ENCODE peak calls at places on chromosomes 6 and 20, in five cellular contexts. One of them, this sample, is unnamed. For H3K27me3, the result is how much of the 10 kb centered on the place peaks cover.

GRCh38 chr6:156017838-156018237 is 562.2 kb upstream of the NOX3 start:
- DNase-seq in tibial artery: no peak
- DNase-seq in fibroblast of lung: no peak
- DNase-seq in dorsolateral prefrontal cortex: no peak
- DNase-seq in endodermal cell: no peak
- DNase-seq in this sample: peak

GRCh38 chr20:44395183-44395962 is 39.9 kb downstream of the HNF4A start:
- DNase-seq in dorsolateral prefrontal cortex: no peak
- DNase-seq in endodermal cell: peak
- DNase-seq in tibial artery: no peak
- DNase-seq in fibroblast of lung: no peak
- DNase-seq in this sample: no peak

GRCh38 chr20:10876558-10876957 is 202.8 kb upstream of the JAG1 start:
- DNase-seq in tibial artery: no peak
- DNase-seq in dorsolateral prefrontal cortex: no peak
- DNase-seq in fibroblast of lung: peak
- DNase-seq in endodermal cell: no peak
- DNase-seq in this sample: no peak

GRCh38 chr20:48178607-48179006 is 393.3 kb upstream of the SULF2 start:
- DNase-seq in endodermal cell: no peak
- DNase-seq in dorsolateral prefrontal cortex: no peak
- DNase-seq in fibroblast of lung: no peak
- DNase-seq in tibial artery: no peak
- DNase-seq in this sample: no peak

GRCh38 chr6:74755196-74755595 is 450.7 kb downstream of the COL12A1 start:
- DNase-seq in fibroblast of lung: no peak
- DNase-seq in endodermal cell: peak
- DNase-seq in tibial artery: no peak
- DNase-seq in dorsolateral prefrontal cortex: no peak
- DNase-seq in this sample: no peak

GRCh38 chr6:131519670-131520436 is 53.2 kb upstream of the ARG1 start:
- DNase-seq in dorsolateral prefrontal cortex: no peak
- DNase-seq in fibroblast of lung: peak
- DNase-seq in tibial artery: no peak
- DNase-seq in endodermal cell: peak
- DNase-seq in this sample: peak

GRCh38 chr6:110328231-110328630 is 29.9 kb downstream of the METTL24 start:
- DNase-seq in dorsolateral prefrontal cortex: no peak
- DNase-seq in fibroblast of lung: peak
- DNase-seq in tibial artery: no peak
- DNase-seq in endodermal cell: no peak
- DNase-seq in this sample: no peak

GRCh38 chr20:24093666-24094065 is 105.1 kb upstream of the GGTLC1 start:
- DNase-seq in fibroblast of lung: no peak
- DNase-seq in dorsolateral prefrontal cortex: no peak
- DNase-seq in endodermal cell: no peak
- DNase-seq in tibial artery: no peak
- DNase-seq in this sample: no peak

GRCh38 chr6:143064996-143065683 is 4.5 kb downstream of the AIG1 start:
- DNase-seq in fibroblast of lung: no peak
- DNase-seq in dorsolateral prefrontal cortex: no peak
- DNase-seq in tibial artery: no peak
- DNase-seq in endodermal cell: no peak
- DNase-seq in this sample: peak

GRCh38 chr6:29627762-29628418 is 5.1 kb downstream of the GABBR1 start:
- DNase-seq in fibroblast of lung: peak
- DNase-seq in dorsolateral prefrontal cortex: peak
- DNase-seq in endodermal cell: peak
- DNase-seq in tibial artery: peak
- DNase-seq in this sample: no peak

GRCh38 chr6:13615802-13616140 is 636 bp downstream of the NOL7 start:
- DNase-seq in dorsolateral prefrontal cortex: peak
- DNase-seq in endodermal cell: peak
- DNase-seq in fibroblast of lung: peak
- DNase-seq in tibial artery: peak
- DNase-seq in this sample: no peak

GRCh38 chr20:59994697-59995122 is 36.5 kb downstream of the CDH26 start:
- DNase-seq in endodermal cell: peak
- DNase-seq in tibial artery: no peak
- DNase-seq in fibroblast of lung: peak
- DNase-seq in dorsolateral prefrontal cortex: no peak
- DNase-seq in this sample: peak

GRCh38 chr6:144150673-144151009 is 324 bp downstream of the STX11 start:
- DNase-seq in endodermal cell: peak
- DNase-seq in dorsolateral prefrontal cortex: no peak
- DNase-seq in fibroblast of lung: peak
- DNase-seq in tibial artery: no peak
- DNase-seq in this sample: no peak
- TF ChIP-seq CTCF in endodermal cell: peak
- TF ChIP-seq CTCF in dorsolateral prefrontal cortex: peak
- TF ChIP-seq CTCF in fibroblast of lung: peak
- TF ChIP-seq CTCF in tibial artery: peak
- TF ChIP-seq CTCF in this sample: no peak

GRCh38 chr20:25223179-25223661 is 24.7 kb upstream of the PYGB start:
- DNase-seq in fibroblast of lung: peak
- DNase-seq in endodermal cell: peak
- DNase-seq in tibial artery: peak
- DNase-seq in dorsolateral prefrontal cortex: no peak
- DNase-seq in this sample: peak

GRCh38 chr20:25223765-25224720 is 23.8 kb upstream of the PYGB start:
- DNase-seq in tibial artery: peak
- DNase-seq in fibroblast of lung: no peak
- DNase-seq in dorsolateral prefrontal cortex: no peak
- DNase-seq in endodermal cell: peak
- DNase-seq in this sample: no peak

GRCh38 chr20:25221592-25222460 is 26.1 kb upstream of the PYGB start:
- DNase-seq in dorsolateral prefrontal cortex: no peak
- DNase-seq in endodermal cell: peak
- DNase-seq in tibial artery: peak
- DNase-seq in fibroblast of lung: no peak
- DNase-seq in this sample: no peak

GRCh38 chr20:25220810-25221591 is 25.5 kb downstream of the ENTPD6 start:
- DNase-seq in dorsolateral prefrontal cortex: peak
- DNase-seq in tibial artery: peak
- DNase-seq in fibroblast of lung: no peak
- DNase-seq in endodermal cell: peak
- DNase-seq in this sample: no peak

GRCh38 chr20:25222461-25223178 is 25.3 kb upstream of the PYGB start:
- DNase-seq in endodermal cell: peak
- DNase-seq in dorsolateral prefrontal cortex: no peak
- DNase-seq in fibroblast of lung: no peak
- DNase-seq in tibial artery: peak
- DNase-seq in this sample: no peak
- H3K27ac ChIP-seq in endodermal cell: peak
- H3K27ac ChIP-seq in dorsolateral prefrontal cortex: peak
- H3K27ac ChIP-seq in fibroblast of lung: peak
- H3K27ac ChIP-seq in tibial artery: peak
- H3K27ac ChIP-seq in this sample: no peak

GRCh38 chr6:107801195-107801594 is 22.9 kb downstream of the SCML4 start:
- DNase-seq in dorsolateral prefrontal cortex: no peak
- DNase-seq in endodermal cell: peak
- DNase-seq in tibial artery: no peak
- DNase-seq in fibroblast of lung: no peak
- DNase-seq in this sample: no peak

GRCh38 chr6:107805504-107805903 is 18.6 kb downstream of the SCML4 start:
- DNase-seq in endodermal cell: peak
- DNase-seq in dorsolateral prefrontal cortex: no peak
- DNase-seq in fibroblast of lung: no peak
- DNase-seq in tibial artery: no peak
- DNase-seq in this sample: no peak

GRCh38 chr6:107803957-107804356 is 20.2 kb downstream of the SCML4 start:
- DNase-seq in tibial artery: no peak
- DNase-seq in dorsolateral prefrontal cortex: no peak
- DNase-seq in fibroblast of lung: no peak
- DNase-seq in endodermal cell: peak
- DNase-seq in this sample: no peak

GRCh38 chr6:107794771-107795170 is 29.3 kb downstream of the SCML4 start:
- DNase-seq in fibroblast of lung: no peak
- DNase-seq in dorsolateral prefrontal cortex: no peak
- DNase-seq in tibial artery: no peak
- DNase-seq in endodermal cell: peak
- DNase-seq in this sample: no peak

GRCh38 chr6:107800564-107801164 is 23.4 kb downstream of the SCML4 start:
- DNase-seq in tibial artery: no peak
- DNase-seq in fibroblast of lung: peak
- DNase-seq in endodermal cell: peak
- DNase-seq in dorsolateral prefrontal cortex: no peak
- DNase-seq in this sample: peak
- H3K27me3 ChIP-seq in tibial artery: under half
- H3K27me3 ChIP-seq in fibroblast of lung: under half
- H3K27me3 ChIP-seq in endodermal cell: under half
- H3K27me3 ChIP-seq in dorsolateral prefrontal cortex: under half
- H3K27me3 ChIP-seq in this sample: half or more

GRCh38 chr6:116974942-116975341 is 97.9 kb downstream of the RFX6 start:
- DNase-seq in fibroblast of lung: no peak
- DNase-seq in tibial artery: no peak
- DNase-seq in endodermal cell: no peak
- DNase-seq in dorsolateral prefrontal cortex: no peak
- DNase-seq in this sample: no peak

GRCh38 chr6:116983375-116983774 is 106.3 kb downstream of the RFX6 start:
- DNase-seq in endodermal cell: no peak
- DNase-seq in tibial artery: no peak
- DNase-seq in dorsolateral prefrontal cortex: no peak
- DNase-seq in fibroblast of lung: no peak
- DNase-seq in this sample: no peak

GRCh38 chr6:116982401-116982800 is 105.4 kb downstream of the RFX6 start:
- DNase-seq in fibroblast of lung: no peak
- DNase-seq in dorsolateral prefrontal cortex: no peak
- DNase-seq in tibial artery: no peak
- DNase-seq in endodermal cell: no peak
- DNase-seq in this sample: no peak

GRCh38 chr6:116975600-116975999 is 98.6 kb downstream of the RFX6 start:
- DNase-seq in tibial artery: no peak
- DNase-seq in endodermal cell: no peak
- DNase-seq in dorsolateral prefrontal cortex: no peak
- DNase-seq in fibroblast of lung: no peak
- DNase-seq in this sample: no peak

DNA sequence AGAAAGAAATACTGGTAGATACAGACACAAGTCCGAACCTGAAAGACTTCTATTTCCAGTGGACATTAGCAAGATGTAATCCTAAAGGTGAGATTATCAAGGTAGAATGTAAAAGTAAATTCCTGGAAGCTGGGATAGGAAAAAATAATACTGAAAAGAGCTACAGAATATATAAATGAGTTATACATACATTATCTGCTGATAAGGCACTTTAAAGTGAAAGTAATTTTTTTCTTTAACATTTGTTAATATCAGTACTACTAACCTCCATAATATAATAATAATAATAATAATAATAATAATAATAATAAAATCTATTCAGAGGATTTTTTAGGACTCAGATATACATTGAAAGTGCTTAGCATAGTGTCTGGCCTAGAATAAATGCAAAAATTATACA is 102.5 kb downstream of the RFX6 start:
- DNase-seq in dorsolateral prefrontal cortex: no peak
- DNase-seq in endodermal cell: no peak
- DNase-seq in fibroblast of lung: no peak
- DNase-seq in tibial artery: no peak
- DNase-seq in this sample: no peak
- TF ChIP-seq CTCF in dorsolateral prefrontal cortex: no peak
- TF ChIP-seq CTCF in endodermal cell: no peak
- TF ChIP-seq CTCF in fibroblast of lung: no peak
- TF ChIP-seq CTCF in tibial artery: no peak
- TF ChIP-seq CTCF in this sample: no peak

GRCh38 chr20:50574586-50574985 is 64.4 kb downstream of the PTPN1 start:
- DNase-seq in tibial artery: peak
- DNase-seq in fibroblast of lung: no peak
- DNase-seq in endodermal cell: no peak
- DNase-seq in dorsolateral prefrontal cortex: no peak
- DNase-seq in this sample: no peak
- H3K27ac ChIP-seq in tibial artery: no peak
- H3K27ac ChIP-seq in fibroblast of lung: no peak
- H3K27ac ChIP-seq in endodermal cell: no peak
- H3K27ac ChIP-seq in dorsolateral prefrontal cortex: no peak
- H3K27ac ChIP-seq in this sample: no peak

DNA sequence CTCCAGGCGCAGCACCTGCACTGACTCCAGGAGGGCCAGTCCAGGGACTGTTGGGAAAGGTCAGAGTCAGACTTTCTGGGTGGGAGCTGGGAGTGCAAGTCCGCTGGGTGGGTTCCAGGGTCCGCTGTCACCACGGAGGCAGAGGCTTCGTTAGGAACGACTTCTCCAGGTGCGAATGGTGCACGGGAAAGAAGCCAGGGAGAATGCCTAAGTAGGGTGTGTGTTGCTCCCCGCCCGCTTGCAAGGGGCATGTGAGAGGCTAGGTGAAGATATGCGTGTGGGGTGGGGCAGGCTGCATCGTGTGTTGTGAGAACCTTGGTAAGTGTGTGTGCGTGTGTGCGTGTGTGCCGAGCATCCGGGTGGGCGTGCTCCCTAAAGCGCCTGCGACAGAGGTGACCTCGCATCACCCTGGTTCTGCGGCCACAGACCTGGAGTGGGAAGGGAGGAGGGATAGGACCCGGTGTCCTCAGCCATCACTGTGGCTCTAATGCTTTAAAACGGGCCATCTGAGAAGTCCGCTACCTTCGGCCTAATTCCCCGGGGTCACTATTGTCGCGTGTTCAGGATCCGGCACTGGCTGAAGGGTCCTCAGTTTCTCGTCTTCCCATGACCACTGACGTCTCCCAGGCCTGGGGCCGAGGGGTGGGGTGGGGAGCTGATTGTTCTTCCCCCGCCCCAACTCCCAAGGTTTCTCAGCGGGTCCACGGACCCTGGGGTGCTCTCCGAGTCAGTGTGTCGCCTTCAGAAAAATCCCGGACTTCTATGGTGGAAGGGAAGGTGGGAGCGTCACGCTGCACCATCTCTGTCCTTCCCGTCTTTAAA is 6.1 kb downstream of the SLC32A1 start:
- DNase-seq in dorsolateral prefrontal cortex: no peak
- DNase-seq in fibroblast of lung: no peak
- DNase-seq in tibial artery: no peak
- DNase-seq in endodermal cell: peak
- DNase-seq in this sample: no peak
- H3K27me3 ChIP-seq in dorsolateral prefrontal cortex: half or more
- H3K27me3 ChIP-seq in fibroblast of lung: half or more
- H3K27me3 ChIP-seq in tibial artery: half or more
- H3K27me3 ChIP-seq in endodermal cell: half or more
- H3K27me3 ChIP-seq in this sample: half or more

GRCh38 chr6:33667776-33668175 is 43.7 kb downstream of the UQCC2 start:
- DNase-seq in tibial artery: no peak
- DNase-seq in fibroblast of lung: no peak
- DNase-seq in dorsolateral prefrontal cortex: no peak
- DNase-seq in endodermal cell: no peak
- DNase-seq in this sample: no peak

GRCh38 chr6:33663727-33664449 is 42.8 kb downstream of the ITPR3 start:
- DNase-seq in fibroblast of lung: no peak
- DNase-seq in endodermal cell: no peak
- DNase-seq in tibial artery: no peak
- DNase-seq in dorsolateral prefrontal cortex: no peak
- DNase-seq in this sample: no peak

GRCh38 chr6:33664506-33665057 is 43.5 kb downstream of the ITPR3 start:
- DNase-seq in dorsolateral prefrontal cortex: no peak
- DNase-seq in fibroblast of lung: no peak
- DNase-seq in endodermal cell: no peak
- DNase-seq in tibial artery: no peak
- DNase-seq in this sample: no peak

GRCh38 chr6:33667072-33667471 is 44.4 kb downstream of the UQCC2 start:
- DNase-seq in dorsolateral prefrontal cortex: no peak
- DNase-seq in tibial artery: no peak
- DNase-seq in fibroblast of lung: no peak
- DNase-seq in endodermal cell: no peak
- DNase-seq in this sample: no peak

GRCh38 chr6:33665957-33666356 is 44.8 kb downstream of the ITPR3 start:
- DNase-seq in dorsolateral prefrontal cortex: no peak
- DNase-seq in endodermal cell: peak
- DNase-seq in tibial artery: no peak
- DNase-seq in fibroblast of lung: no peak
- DNase-seq in this sample: no peak
- TF ChIP-seq CTCF in dorsolateral prefrontal cortex: no peak
- TF ChIP-seq CTCF in endodermal cell: peak
- TF ChIP-seq CTCF in tibial artery: no peak
- TF ChIP-seq CTCF in fibroblast of lung: no peak
- TF ChIP-seq CTCF in this sample: no peak

This sample was measured in foreskin keratinocyte.